ENCODE peak calls at places on chromosomes 3 and 15, in four cellular contexts. Y is H1, T is neuronal stem cell, U is adrenal gland. B is an unnamed sample.

GRCh38 chr3:168061332-168061996 is 34.3 kb downstream of the GOLIM4 start:
- DNase-seq in T (no peak), Y (no peak), U (no peak), B (no peak)

GRCh38 chr3:11749486-11749885 is 97.2 kb downstream of the TAMM41 start:
- DNase-seq in Y (no peak), U (no peak), T (no peak), B (no peak)

GRCh38 chr15:85710340-85710842 is 84.3 kb downstream of the KLHL25 start:
- DNase-seq in T (no peak), Y (no peak), U (no peak), B (no peak)

GRCh38 chr3:171343688-171344087 is 116.5 kb downstream of the TNIK start:
- DNase-seq in T (no peak), Y (no peak), U (no peak), B (no peak)

GRCh38 chr3:132283440-132283839 is 33.8 kb upstream of the ACP3 start:
- DNase-seq in T (no peak), Y (no peak), U (no peak), B (no peak)

GRCh38 chr3:174363256-174363655 is 495.9 kb upstream of the NAALADL2 start:
- DNase-seq in Y (no peak), U (no peak), T (no peak), B (no peak)

GRCh38 chr3:115930922-115931321 is 307.6 kb downstream of the GAP43 start:
- DNase-seq in T (no peak), U (no peak), Y (no peak), B (no peak)

GRCh38 chr15:69435980-69436379 is 16.6 kb upstream of the RPLP1 start:
- DNase-seq in T (no peak), Y (no peak), U (no peak), B (no peak)

GRCh38 chr3:14133188-14133800 is 8.4 kb downstream of the TMEM43 start:
- DNase-seq in U (no peak), Y (no peak), T (no peak), B (no peak)

GRCh38 chr15:51144021-51144532 is 49.4 kb upstream of the TNFAIP8L3 start:
- DNase-seq in T (no peak), U (no peak), Y (no peak), B (no peak)

GRCh38 chr3:74139648-74140047 is 474.8 kb downstream of the CNTN3 start:
- DNase-seq in U (no peak), Y (no peak), T (no peak), B (no peak)

GRCh38 chr3:28317438-28318022 is 31.0 kb upstream of the ZCWPW2 start:
- DNase-seq in U (peak), T (peak), Y (no peak), B (no peak)

GRCh38 chr15:50267577-50267976 is 2.1 kb upstream of the HDC start:
- DNase-seq in U (no peak), T (no peak), Y (no peak), B (no peak)

GRCh38 chr3:15636028-15636709 is 34.6 kb downstream of the BTD start:
- DNase-seq in U (no peak), Y (no peak), T (no peak), B (no peak)

GRCh38 chr3:107752202-107752990 is 229.6 kb downstream of the BBX start:
- DNase-seq in T (no peak), Y (no peak), U (no peak), B (no peak)

GRCh38 chr15:99429681-99430081 is 136.1 kb upstream of the MEF2A start:
- DNase-seq in T (no peak), U (no peak), Y (no peak), B (no peak)

GRCh38 chr3:124886168-124887051 is 755 bp downstream of the ITGB5 start:
- DNase-seq in T (peak), Y (no peak), U (peak), B (peak)

GRCh38 chr15:25345943-25346342 is 92.9 kb downstream of the UBE3A start:
- DNase-seq in U (peak), T (peak), Y (peak), B (peak)

GRCh38 chr3:43770426-43771103 is 79.8 kb downstream of the ABHD5 start:
- DNase-seq in T (no peak), Y (no peak), U (peak), B (peak)

GRCh38 chr15:83871808-83872559 is 218.1 kb downstream of the ADAMTSL3 start:
- DNase-seq in U (no peak), T (no peak), Y (no peak), B (no peak)

GRCh38 chr3:97835761-97836160 is 13.9 kb downstream of the CRYBG3 start:
- DNase-seq in U (no peak), Y (no peak), T (no peak), B (no peak)

GRCh38 chr3:161854232-161854771 is 357.7 kb downstream of the OTOL1 start:
- DNase-seq in U (no peak), Y (peak), T (no peak), B (no peak)

GRCh38 chr3:46141807-46142206 is 66.3 kb downstream of the CCR1 start:
- DNase-seq in T (no peak), Y (no peak), U (no peak), B (no peak)

GRCh38 chr15:81229596-81229995 is 32.9 kb downstream of the IL16 start:
- DNase-seq in T (no peak), Y (no peak), U (no peak), B (peak)

GRCh38 chr3:33440578-33441321 is 545 bp upstream of the UBP1 start:
- DNase-seq in T (peak), U (peak), Y (peak), B (peak)

GRCh38 chr15:38688761-38689160 is 124.1 kb upstream of the RASGRP1 start:
- DNase-seq in U (no peak), Y (no peak), T (no peak), B (no peak)

GRCh38 chr3:160225181-160226025 is at the start of gene C3orf80:
- DNase-seq in U (peak), T (peak), Y (no peak), B (peak)

GRCh38 chr3:125593991-125594574 is 1.2 kb downstream of the OSBPL11 start:
- DNase-seq in Y (no peak), T (no peak), U (peak), B (no peak)

GRCh38 chr3:100001514-100002270 is 112.6 kb downstream of the FILIP1L start:
- DNase-seq in U (no peak), Y (no peak), T (no peak), B (no peak)
- H3K4me3 ChIP-seq in U (no peak), Y (no peak), T (no peak), B (no peak)

GRCh38 chr15:43133429-43134156 is at the start of gene TMEM62:
- DNase-seq in T (peak), U (peak), Y (no peak), B (peak)

GRCh38 chr15:43134157-43134637 is 811 bp downstream of the TMEM62 start:
- DNase-seq in U (no peak), T (no peak), Y (no peak), B (no peak)

GRCh38 chr15:43132830-43133428 is 457 bp upstream of the TMEM62 start:
- DNase-seq in T (no peak), U (no peak), Y (no peak), B (no peak)

GRCh38 chr15:43135351-43135750 is 2.0 kb downstream of the TMEM62 start:
- DNase-seq in T (no peak), U (no peak), Y (no peak), B (no peak)
- H3K4me3 ChIP-seq in T (no peak), U (no peak), Y (no peak), B (no peak)

DNA sequence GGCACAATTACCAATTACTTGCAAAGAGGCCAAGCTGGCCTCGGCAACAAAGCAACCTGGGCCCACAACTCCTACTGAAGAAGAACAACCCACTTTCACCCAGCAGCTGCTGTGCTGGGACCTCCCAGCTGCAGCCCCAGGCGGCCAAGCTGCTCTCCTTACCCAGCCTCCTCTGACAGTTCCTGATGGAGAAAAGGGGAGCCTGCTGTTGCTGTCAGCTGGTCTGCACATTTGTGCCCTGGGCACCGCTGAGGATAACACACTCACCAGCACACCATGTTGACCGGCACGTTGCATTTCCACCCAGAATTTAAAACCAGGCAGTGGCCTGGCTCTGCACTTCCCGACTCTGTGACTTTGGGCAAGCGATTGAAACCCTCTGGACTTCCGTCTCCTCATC is 33.6 kb downstream of the SSUH2 start:
- DNase-seq in T (no peak), U (no peak), Y (no peak), B (no peak)
- H3K4me3 ChIP-seq in T (no peak), U (no peak), Y (peak), B (no peak)

GRCh38 chr3:8080464-8080863 is 421.2 kb upstream of the LMCD1 start:
- DNase-seq in Y (no peak), U (no peak), T (no peak), B (no peak)

GRCh38 chr3:8077126-8077525 is 424.5 kb upstream of the LMCD1 start:
- DNase-seq in Y (no peak), U (no peak), T (no peak), B (no peak)
- H3K4me3 ChIP-seq in Y (no peak), U (no peak), T (no peak), B (no peak)

GRCh38 chr3:30613135-30613825 is 6.9 kb downstream of the TGFBR2 start:
- DNase-seq in T (no peak), U (no peak), Y (no peak), B (no peak)
- H3K4me3 ChIP-seq in T (no peak), U (no peak), Y (no peak), B (no peak)

DNA sequence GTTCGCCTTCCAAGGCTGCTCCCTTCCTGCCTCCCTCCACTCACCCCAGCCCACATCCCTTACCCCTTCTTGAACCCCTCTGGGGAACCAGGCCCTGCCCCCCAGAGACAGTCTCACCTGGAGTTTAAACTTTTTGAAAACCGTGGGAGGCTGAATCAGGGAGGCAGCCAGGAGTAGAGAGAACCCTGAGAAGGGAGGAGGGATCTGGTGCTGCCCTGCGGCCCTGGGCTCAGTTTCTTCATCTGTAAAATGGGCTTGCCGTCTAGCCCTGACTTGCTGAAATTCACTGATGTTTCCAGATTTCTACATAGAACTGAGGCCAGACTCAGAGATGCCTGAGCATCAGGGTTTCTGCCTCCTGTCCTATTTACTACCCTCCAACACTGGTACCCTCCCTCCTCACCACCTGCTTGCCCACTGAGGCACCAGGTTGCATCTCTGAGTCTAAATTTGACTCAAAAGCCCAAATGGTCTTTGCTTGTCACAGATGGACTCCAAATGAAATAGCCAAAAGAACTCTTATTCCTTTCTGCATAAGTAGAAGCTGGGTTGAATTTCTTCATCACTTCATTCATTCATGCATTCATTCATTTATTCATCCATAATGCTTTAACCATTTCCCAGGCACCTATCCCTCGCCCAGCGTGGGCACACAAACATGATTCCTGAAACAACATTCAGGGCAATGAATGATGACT is 11.9 kb upstream of the STRA6 start:
- DNase-seq in Y (no peak), U (no peak), T (no peak), B (no peak)
- H3K4me3 ChIP-seq in Y (peak), U (no peak), T (no peak), B (no peak)